ENCODE peak calls at places on chromosomes 5 and 9, in seven cellular contexts. D is activated naive CD4-positive, alpha-beta T cell treated with anti-CD3 and anti-CD28 coated beads, Interleukin-2, amount 50 U/mL, for 72 hours; C is activated T-helper 17 cell treated with anti-CD3 and anti-CD28 coated beads, Interleukin-2, amount 50 U/mL, for 72 hours; N is sciatic nerve; I is A549; W is stimulated activated memory B cell treated with anti-CD40 and anti-IgM and Interleukin-4, amounts not matched to agents 10 μg/mL and 1 μg/mL and 100 μg/mL, for 72 hours; M is naive B cell. A is an unnamed sample.

GRCh38 chr5:124876983-124877382 is 130.5 kb upstream of the ZNF608 start:
- ATAC-seq in M (no peak), D (no peak), N (no peak), I (no peak), W (no peak), C (no peak), A (no peak)

GRCh38 chr5:134398609-134399155 is 13.0 kb downstream of the CDKN2AIPNL start:
- ATAC-seq in I (no peak), W (no peak), N (no peak), C (no peak), D (no peak), M (no peak), A (no peak)

GRCh38 chr5:94691947-94692346 is 73.5 kb downstream of the SLF1 start:
- ATAC-seq in N (peak; percentile 83), I (peak; percentile 19), W (no peak), C (no peak), D (no peak), M (no peak), A (no peak)

GRCh38 chr5:38961691-38962090 is 112.5 kb downstream of the RICTOR start:
- ATAC-seq in D (no peak), N (no peak), I (no peak), W (no peak), C (no peak), M (no peak), A (no peak)

GRCh38 chr5:170745481-170746061 is 38.0 kb upstream of the GABRP start:
- ATAC-seq in D (no peak), C (no peak), I (peak; percentile 30), M (no peak), N (no peak), W (no peak), A (peak; percentile 14)

GRCh38 chr5:162886717-162887116 is 550.7 kb upstream of the CCNG1 start:
- ATAC-seq in W (no peak), I (no peak), M (no peak), D (no peak), C (no peak), N (no peak), A (no peak)

GRCh38 chr9:94929373-94929764 is 202.9 kb downstream of the AOPEP start:
- ATAC-seq in D (no peak), M (no peak), W (no peak), N (peak; percentile 8), C (no peak), I (no peak), A (peak; percentile 74)

GRCh38 chr9:96449522-96449843 is 486 bp upstream of the HABP4 start:
- ATAC-seq in W (peak; percentile 25), N (peak; percentile 54), I (peak; percentile 37), C (peak; percentile 15), M (peak; percentile 7), D (no peak), A (no peak)

GRCh38 chr5:78630047-78630446 is 18.5 kb downstream of the LHFPL2 start:
- ATAC-seq in I (no peak), N (no peak), M (no peak), D (no peak), W (no peak), C (no peak), A (no peak)

GRCh38 chr9:88746744-88747398 is 211.9 kb downstream of the NXNL2 start:
- ATAC-seq in I (no peak), N (no peak), D (no peak), C (no peak), W (no peak), M (no peak), A (no peak)

GRCh38 chr5:10702040-10702629 is 58.9 kb downstream of the DAP start:
- ATAC-seq in W (no peak), M (no peak), N (peak; percentile 49), I (no peak), C (no peak), D (no peak), A (no peak)

GRCh38 chr9:108181444-108181843 is 674.3 kb downstream of the ACTL7B start:
- ATAC-seq in M (no peak), W (no peak), N (no peak), C (no peak), I (no peak), D (no peak), A (no peak)

GRCh38 chr5:34673463-34674125 is 17.5 kb downstream of the RAI14 start:
- ATAC-seq in W (peak; percentile 49), M (no peak), C (no peak), I (peak; percentile 37), N (peak; percentile 47), D (no peak), A (peak; percentile 19)

GRCh38 chr5:138833095-138833494 is 42.0 kb downstream of the LRRTM2 start:
- ATAC-seq in M (no peak), C (no peak), N (no peak), D (no peak), W (no peak), I (no peak), A (no peak)

GRCh38 chr5:105812356-105812755 is 1858.4 kb downstream of the EFNA5 start:
- ATAC-seq in I (no peak), N (no peak), C (no peak), W (no peak), M (no peak), D (no peak), A (no peak)

GRCh38 chr5:176846335-176847140 is 36.2 kb downstream of the UNC5A start:
- ATAC-seq in W (no peak), N (no peak), I (no peak), C (peak; percentile 38), M (no peak), D (peak; percentile 22), A (no peak)

A was measured in esophagus mucosa.